ENCODE peak calls at places on chromosome 13, in four cellular contexts. Q is K562, S is A549, W is IMR-90. G is an unnamed sample.

GRCh38 chr13:32086366-32086765 is 54.8 kb downstream of the FRY start:
- DNase-seq in S (no peak), Q (no peak), W (peak), G (no peak)

GRCh38 chr13:47188802-47189201 is 291.9 kb upstream of the HTR2A start:
- DNase-seq in Q (peak), S (no peak), W (peak), G (no peak)

GRCh38 chr13:106446011-106446410 is 89.5 kb downstream of the EFNB2 start:
- DNase-seq in S (no peak), Q (no peak), W (peak), G (no peak)

GRCh38 chr13:59345316-59345715 is 818.4 kb downstream of the DIAPH3 start:
- DNase-seq in Q (no peak), S (no peak), W (no peak), G (no peak)

GRCh38 chr13:104442541-104442940 is 1376.3 kb upstream of the SLC10A2 start:
- DNase-seq in Q (no peak), S (no peak), W (no peak), G (no peak)

GRCh38 chr13:100525453-100526298 is 62.9 kb downstream of the GGACT start:
- DNase-seq in S (no peak), W (no peak), Q (no peak), G (no peak)

GRCh38 chr13:33610471-33611015 is 207.4 kb upstream of the RFC3 start:
- DNase-seq in S (peak), W (no peak), Q (peak), G (peak)

GRCh38 chr13:69474286-69474685 is 633.3 kb upstream of the ATXN8OS start:
- DNase-seq in Q (no peak), S (no peak), W (no peak), G (no peak)

GRCh38 chr13:69050696-69051095 is 1056.9 kb upstream of the ATXN8OS start:
- DNase-seq in Q (no peak), S (no peak), W (no peak), G (no peak)

GRCh38 chr13:86877449-86877848 is 793.7 kb upstream of the SLITRK5 start:
- DNase-seq in Q (no peak), S (no peak), W (no peak), G (no peak)

GRCh38 chr13:33466262-33466661 is 180.7 kb upstream of the STARD13 start:
- DNase-seq in Q (no peak), S (no peak), W (no peak), G (no peak)

GRCh38 chr13:110929104-110929777 is 14.4 kb upstream of the ANKRD10 start:
- DNase-seq in W (no peak), S (no peak), Q (no peak), G (no peak)

GRCh38 chr13:99379856-99380255 is 72.7 kb upstream of the GPR183 start:
- DNase-seq in S (no peak), Q (no peak), W (no peak), G (no peak)

GRCh38 chr13:40484981-40485380 is 181.5 kb downstream of the FOXO1 start:
- DNase-seq in Q (no peak), W (no peak), S (no peak), G (no peak)

GRCh38 chr13:66036024-66036614 is 1194.0 kb downstream of the PCDH9 start:
- DNase-seq in S (no peak), Q (peak), W (peak), G (no peak)

DNA sequence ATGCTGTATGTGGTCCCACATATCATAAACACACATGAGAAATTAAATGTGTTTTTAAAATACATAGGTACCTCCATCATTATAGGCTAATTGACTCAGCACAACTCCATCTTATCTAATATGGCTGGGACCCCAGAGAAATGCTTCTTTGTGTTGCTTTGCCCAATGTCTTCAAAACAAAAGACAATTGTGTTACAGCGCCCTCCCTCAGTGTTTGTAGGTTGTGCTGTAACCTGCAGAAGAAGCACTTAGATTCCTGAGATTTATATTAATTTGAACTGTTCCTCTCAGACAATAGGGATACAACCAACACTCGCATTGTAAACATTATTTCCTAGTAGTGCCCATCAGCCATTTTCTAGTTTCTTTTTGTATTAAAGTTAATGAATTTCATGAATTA is 303.4 kb downstream of the MZT1 start:
- DNase-seq in W (no peak), Q (no peak), S (no peak), G (no peak)
- TF ChIP-seq CEBPB in W (no peak), Q (no peak), S (no peak), G (no peak)

GRCh38 chr13:35731471-35731870 is 255.0 kb upstream of the MAB21L1 start:
- DNase-seq in W (no peak), Q (no peak), S (no peak), G (no peak)

GRCh38 chr13:35727881-35728280 is 251.4 kb upstream of the MAB21L1 start:
- DNase-seq in Q (no peak), S (no peak), W (no peak), G (no peak)

GRCh38 chr13:35732565-35732964 is 256.1 kb upstream of the MAB21L1 start:
- DNase-seq in S (no peak), Q (no peak), W (no peak), G (no peak)

GRCh38 chr13:35733832-35734231 is 257.3 kb upstream of the MAB21L1 start:
- DNase-seq in S (no peak), W (no peak), Q (no peak), G (no peak)

DNA sequence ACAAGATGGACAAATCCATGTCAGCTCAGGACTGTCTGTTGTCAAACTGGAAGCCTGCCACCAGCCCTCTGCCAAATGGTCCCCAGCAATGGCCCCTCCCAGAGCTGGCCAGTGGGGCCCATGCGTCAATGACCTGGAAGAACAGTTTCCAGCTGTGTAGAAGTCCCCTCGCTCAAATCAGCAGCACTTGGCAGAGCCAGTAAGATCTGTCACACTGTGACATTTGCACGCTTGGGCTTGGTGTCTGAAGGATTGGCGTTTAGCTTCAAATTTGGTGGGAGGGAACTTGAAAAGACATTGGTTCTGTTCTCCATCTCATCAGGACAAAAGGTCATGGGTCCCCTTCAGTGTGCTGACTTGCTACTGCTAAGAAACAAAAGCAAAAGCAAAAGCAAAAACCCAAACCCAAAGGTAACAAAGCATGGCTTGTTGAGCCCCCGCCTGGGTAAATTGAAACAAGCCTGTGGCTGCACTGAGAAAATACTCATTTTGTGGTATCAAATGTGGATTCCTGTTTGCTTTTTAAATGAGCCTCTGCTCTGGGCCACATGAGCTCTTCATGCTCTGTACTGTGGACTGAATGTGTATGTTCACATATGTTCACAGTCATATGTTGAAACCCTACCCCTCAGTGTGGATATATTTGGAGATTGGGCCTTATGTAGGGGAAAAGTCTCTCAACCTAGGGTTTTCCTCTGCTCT is 253.6 kb upstream of the MAB21L1 start:
- DNase-seq in S (no peak), W (no peak), Q (no peak), G (no peak)
- TF ChIP-seq CEBPB in S (no peak), W (no peak), Q (no peak), G (no peak)

GRCh38 chr13:114311908-114312307 is 2.4 kb upstream of the CHAMP1 start:
- DNase-seq in W (no peak), Q (no peak), S (no peak), G (no peak)

GRCh38 chr13:114313061-114313860 is 1.0 kb upstream of the CHAMP1 start:
- DNase-seq in S (peak), W (peak), Q (peak), G (no peak)

GRCh38 chr13:114314074-114314912 is at the start of gene CHAMP1:
- DNase-seq in W (peak), Q (peak), S (peak), G (peak)

GRCh38 chr13:114318624-114319023 is 4.3 kb downstream of the CHAMP1 start:
- DNase-seq in W (no peak), Q (no peak), S (no peak), G (no peak)

DNA sequence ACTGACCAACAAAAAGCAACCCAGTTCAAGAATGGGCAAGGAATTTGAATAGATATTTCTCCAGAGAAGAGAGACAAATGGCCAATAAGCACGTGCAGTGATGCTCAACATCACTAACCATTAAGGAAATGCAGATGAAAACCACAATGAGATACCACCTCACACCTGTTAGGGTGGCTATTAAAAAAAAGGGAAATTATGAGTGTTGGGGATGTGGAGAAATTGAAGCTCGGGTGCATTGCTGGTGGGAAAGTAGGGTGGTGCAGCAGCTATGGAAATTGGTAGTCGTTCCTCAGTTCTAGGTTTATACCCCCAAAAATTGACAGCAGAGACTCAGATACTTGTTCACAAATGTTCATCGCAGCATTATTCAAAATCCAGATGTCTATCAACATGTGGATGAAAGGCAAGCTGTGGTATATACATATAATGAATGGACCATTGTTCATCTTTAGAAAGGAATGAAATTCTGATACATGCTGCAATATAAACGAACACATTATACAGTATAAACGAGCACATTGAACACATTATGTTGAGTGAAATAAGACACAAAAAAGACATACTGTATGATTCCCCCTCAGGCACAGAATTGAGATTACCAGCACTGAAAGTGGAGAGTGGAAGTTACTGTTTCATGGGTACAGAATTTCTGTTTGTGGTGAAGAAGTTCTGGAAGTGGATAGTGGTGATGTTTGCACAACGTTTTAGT is 927 bp downstream of the CHAMP1 start:
- DNase-seq in W (no peak), S (no peak), Q (no peak), G (no peak)
- TF ChIP-seq CEBPB in W (no peak), S (no peak), Q (no peak), G (no peak)

GRCh38 chr13:97631158-97631557 is 197.2 kb downstream of the RAP2A start:
- DNase-seq in Q (peak), W (no peak), S (no peak), G (peak)

GRCh38 chr13:97627566-97627965 is 193.6 kb downstream of the RAP2A start:
- DNase-seq in S (peak), W (peak), Q (peak), G (no peak)

GRCh38 chr13:97630725-97631124 is 196.8 kb downstream of the RAP2A start:
- DNase-seq in S (no peak), W (no peak), Q (no peak), G (no peak)

DNA sequence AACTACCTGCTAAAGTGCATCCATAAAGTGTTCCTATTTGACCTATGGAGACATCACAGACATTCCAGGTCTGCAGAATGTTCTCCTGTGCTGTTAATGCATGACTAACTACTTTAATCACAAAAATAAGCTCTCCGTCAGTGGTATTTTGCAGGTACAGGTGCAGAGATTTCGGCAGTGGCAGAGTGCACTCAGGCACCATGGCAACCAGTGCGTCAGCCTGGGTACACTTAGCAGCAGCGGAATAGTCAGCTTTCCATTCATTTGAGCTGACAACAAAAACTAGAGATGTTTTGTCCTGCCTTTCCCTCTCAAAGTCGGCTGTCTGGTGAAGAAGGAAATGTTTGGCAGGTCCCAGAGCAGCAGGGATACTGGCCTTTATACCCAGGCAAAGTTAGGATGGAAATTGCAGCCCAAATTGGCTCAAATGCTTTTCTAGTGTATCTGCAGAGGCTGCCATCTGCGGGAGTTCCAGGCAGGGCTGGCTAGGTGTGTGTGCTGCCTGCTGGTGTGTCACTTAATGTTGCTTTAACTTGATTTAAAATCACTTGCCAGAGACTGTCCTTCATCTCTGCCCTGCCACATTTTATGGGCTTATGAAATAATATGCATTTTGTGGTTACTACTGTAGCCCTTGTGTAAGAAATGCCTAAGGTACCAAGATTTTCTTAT is 195.8 kb downstream of the RAP2A start:
- DNase-seq in Q (no peak), W (no peak), S (no peak), G (no peak)
- TF ChIP-seq CEBPB in Q (no peak), W (no peak), S (no peak), G (no peak)

GRCh38 chr13:52125547-52125946 is 3.3 kb downstream of the NEK5 start:
- DNase-seq in W (no peak), Q (peak), S (no peak), G (no peak)
- TF ChIP-seq CEBPB in W (no peak), Q (no peak), S (no peak), G (no peak)

DNA sequence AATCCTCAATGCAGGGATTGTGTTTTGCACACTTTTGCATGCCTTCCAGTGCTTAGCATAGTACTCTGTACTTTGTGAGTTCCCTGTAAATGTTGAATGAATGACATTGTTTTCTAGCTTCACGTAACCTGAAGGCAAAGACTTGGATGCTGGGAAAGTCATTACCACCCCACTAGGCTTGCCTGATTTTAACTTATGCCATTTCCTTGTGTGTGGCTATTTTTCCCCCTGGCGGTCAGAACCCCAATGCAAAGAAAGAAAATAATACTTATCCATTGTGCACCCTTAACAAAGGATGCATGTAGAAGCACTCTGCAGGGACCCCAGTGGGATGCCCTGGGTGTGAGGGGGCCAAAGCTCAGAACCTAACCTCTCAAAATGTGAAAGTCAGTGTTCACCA is 1.2 kb upstream of the ENOX1 start:
- DNase-seq in W (peak), S (peak), Q (peak), G (no peak)
- TF ChIP-seq CEBPB in W (no peak), S (no peak), Q (no peak), G (no peak)

GRCh38 chr13:29379281-29379680 is 216.2 kb downstream of the SLC7A1 start:
- DNase-seq in Q (no peak), S (no peak), W (no peak), G (no peak)
- TF ChIP-seq CEBPB in Q (no peak), S (no peak), W (no peak), G (no peak)